ENCODE peak calls at places on chromosome 15, in ten cellular contexts. P, N, U, L, D, E, I, A, S and T are unnamed samples.

GRCh38 chr15:70301396-70301795 is 203.7 kb upstream of the TLE3 start:
- DNase-seq in D (no peak), E (no peak), S (no peak), A (no peak), L (no peak), N (no peak), P (no peak), U (no peak), I (no peak), T (no peak)

GRCh38 chr15:41411441-41411840 is 5.5 kb upstream of the RTF1 start:
- DNase-seq in A (no peak), S (no peak), I (no peak), N (no peak), P (no peak), U (no peak), D (no peak), E (no peak), L (no peak), T (no peak)

GRCh38 chr15:98440917-98441316 is 207.4 kb upstream of the IGF1R start:
- DNase-seq in E (no peak), P (no peak), U (no peak), I (peak; percentile 32), D (no peak), S (no peak), A (no peak), N (no peak), L (no peak), T (no peak)

GRCh38 chr15:80556694-80557367 is 138.3 kb upstream of the ABHD17C start:
- DNase-seq in P (no peak), E (no peak), L (no peak), I (no peak), N (no peak), D (no peak), S (peak; percentile 1), A (no peak), U (no peak), T (no peak)

GRCh38 chr15:74988007-74988800 is 7.2 kb upstream of the SCAMP5 start:
- DNase-seq in U (no peak), N (peak; percentile 26), D (peak; percentile 12), I (peak; percentile 66), S (peak; percentile 21), A (peak; percentile 49), P (peak; percentile 73), L (peak; percentile 57), E (peak; percentile 83), T (peak; percentile 69)

GRCh38 chr15:83734487-83734886 is 80.6 kb downstream of the ADAMTSL3 start:
- DNase-seq in I (no peak), L (peak; percentile 23), P (no peak), D (no peak), U (no peak), A (peak; percentile 40), S (no peak), N (no peak), E (no peak), T (no peak)

GRCh38 chr15:61195116-61196002 is 33.7 kb downstream of the RORA start:
- DNase-seq in L (peak; percentile 71), I (no peak), P (peak; percentile 6), U (no peak), S (no peak), D (peak; percentile 27), E (peak; percentile 62), N (peak; percentile 18), A (peak; percentile 48), T (peak; percentile 19)

GRCh38 chr15:75640483-75641175 is 605 bp upstream of the IMP3 start:
- DNase-seq in N (peak; percentile 12), S (peak; percentile 61), P (peak; percentile 81), L (peak; percentile 53), I (no peak), D (no peak), U (peak; percentile 33), E (peak; percentile 94), A (peak; percentile 58), T (peak; percentile 72)

GRCh38 chr15:61053401-61053800 is 175.7 kb downstream of the RORA start:
- DNase-seq in P (no peak), E (no peak), U (no peak), N (no peak), I (no peak), D (no peak), A (no peak), S (no peak), L (no peak), T (no peak)

GRCh38 chr15:39767921-39768320 is 14.7 kb downstream of the FSIP1 start:
- DNase-seq in A (no peak), S (peak; percentile 2), N (no peak), E (no peak), L (no peak), I (no peak), D (no peak), P (no peak), U (no peak), T (no peak)

GRCh38 chr15:80999623-81000036 is 1.1 kb upstream of the TLNRD1 start:
- DNase-seq in L (no peak), S (no peak), P (peak; percentile 83), N (no peak), I (peak; percentile 74), D (no peak), U (peak; percentile 48), E (peak; percentile 86), A (no peak), T (no peak)

GRCh38 chr15:78763796-78764241 is 47.4 kb downstream of the ADAMTS7 start:
- DNase-seq in A (no peak), N (no peak), P (no peak), D (no peak), U (no peak), S (no peak), L (no peak), I (peak; percentile 51), E (no peak), T (no peak)